ENCODE peak calls at places on chromosomes 7 and 10, in nine cellular contexts. Y is lower lobe of right lung; R is astrocyte of the spinal cord; D is GM23248; K is PC-3; O is progenitor cell of endocrine pancreas; T is uterus; A is foreskin keratinocyte; V is CD4-positive, CD25-positive, alpha-beta regulatory T cell. S is an unnamed sample.

GRCh38 chr10:78510566-78511323 is 477.1 kb downstream of the RPS24 start:
- DNase-seq in Y (peak; percentile 54), R (no peak), D (no peak), K (peak; percentile 45), O (no peak), T (peak; percentile 40), A (no peak), V (no peak), S (no peak)

GRCh38 chr7:130084037-130084875 is 13.9 kb downstream of the KLHDC10 start:
- DNase-seq in Y (no peak), R (no peak), D (no peak), K (peak; percentile 48), O (no peak), T (no peak), A (no peak), V (peak; percentile 16), S (no peak)

GRCh38 chr7:45092100-45092930 is 3.5 kb upstream of the NACAD start:
- DNase-seq in Y (no peak), R (no peak), D (peak; percentile 73), K (peak; percentile 75), O (no peak), T (no peak), A (peak; percentile 47), V (no peak), S (peak; percentile 18)

GRCh38 chr10:69211524-69211923 is 8.6 kb upstream of the HKDC1 start:
- DNase-seq in Y (no peak), R (no peak), D (peak; percentile 23), K (no peak), O (no peak), T (no peak), A (no peak), V (no peak), S (no peak)

GRCh38 chr7:25353744-25354143 is 125.5 kb upstream of the NPVF start:
- DNase-seq in Y (no peak), R (no peak), D (no peak), K (no peak), O (no peak), T (no peak), A (no peak), V (no peak), S (no peak)

GRCh38 chr10:22339761-22340361 is 5.4 kb upstream of the SPAG6 start:
- DNase-seq in Y (no peak), R (no peak), D (no peak), K (peak; percentile 81), O (no peak), T (no peak), A (no peak), V (no peak), S (no peak)

GRCh38 chr7:134660961-134661376 is 14.3 kb downstream of the BPGM start:
- DNase-seq in Y (no peak), R (peak; percentile 72), D (peak; percentile 84), K (no peak), O (no peak), T (no peak), A (peak; percentile 94), V (no peak), S (peak; percentile 75)

GRCh38 chr10:88987243-88987726 is 3.3 kb upstream of the FAS start:
- DNase-seq in Y (no peak), R (peak; percentile 57), D (no peak), K (no peak), O (no peak), T (no peak), A (no peak), V (no peak), S (no peak)

GRCh38 chr10:67171970-67172369 is 246.1 kb downstream of the LRRTM3 start:
- DNase-seq in Y (no peak), R (no peak), D (no peak), K (no peak), O (no peak), T (no peak), A (no peak), V (no peak), S (no peak)

GRCh38 chr10:78299861-78300453 is 266.3 kb downstream of the RPS24 start:
- DNase-seq in Y (peak; percentile 66), R (peak; percentile 29), D (peak; percentile 21), K (no peak), O (no peak), T (peak; percentile 33), A (no peak), V (no peak), S (no peak)

GRCh38 chr7:916291-916941 is 38.1 kb downstream of the ADAP1 start:
- DNase-seq in Y (peak; percentile 40), R (no peak), D (no peak), K (no peak), O (no peak), T (no peak), A (no peak), V (no peak), S (no peak)

GRCh38 chr7:135620980-135621850 is 41.1 kb upstream of the STMP1 start:
- DNase-seq in Y (no peak), R (peak; percentile 93), D (peak; percentile 91), K (peak; percentile 89), O (no peak), T (no peak), A (peak; percentile 57), V (peak; percentile 37), S (peak; percentile 16)

GRCh38 chr7:151592868-151593486 is 73.3 kb upstream of the RHEB start:
- DNase-seq in Y (no peak), R (peak; percentile 94), D (peak; percentile 96), K (peak; percentile 94), O (no peak), T (no peak), A (peak; percentile 90), V (no peak), S (peak; percentile 39)

GRCh38 chr7:33185786-33186185 is 56.4 kb downstream of the BBS9 start:
- DNase-seq in Y (no peak), R (peak; percentile 63), D (peak; percentile 65), K (peak; percentile 70), O (no peak), T (no peak), A (peak; percentile 24), V (peak; percentile 31), S (no peak)

GRCh38 chr10:73609116-73609515 is 18.0 kb upstream of the USP54 start:
- DNase-seq in Y (no peak), R (no peak), D (no peak), K (no peak), O (no peak), T (no peak), A (no peak), V (no peak), S (no peak)

GRCh38 chr7:136857573-136857972 is 10.9 kb upstream of the CHRM2 start:
- DNase-seq in Y (no peak), R (peak; percentile 54), D (peak; percentile 61), K (peak; percentile 53), O (no peak), T (no peak), A (no peak), V (no peak), S (no peak)

GRCh38 chr7:150404785-150405583 is 25.9 kb downstream of the ZNF775 start:
- DNase-seq in Y (peak; percentile 93), R (peak; percentile 91), D (peak; percentile 93), K (peak; percentile 73), O (peak; percentile 84), T (peak; percentile 90), A (peak; percentile 44), V (peak; percentile 76), S (no peak)

GRCh38 chr7:100882201-100882600 is 7.3 kb downstream of the SRRT start:
- DNase-seq in Y (no peak), R (no peak), D (no peak), K (no peak), O (no peak), T (no peak), A (no peak), V (no peak), S (no peak)